ENCODE peak calls at places on chromosomes 4 and X, in six cellular contexts. H is sigmoid colon, B is mucosa of descending colon, Y is GM12864, I is mammary epithelial cell, M is OCI-LY7. Z is an unnamed sample.

GRCh38 chr4:110475881-110476818 is at the start of gene ENPEP:
- DNase-seq in H (peak; percentile 65), B (peak; percentile 40), Y (no peak), I (no peak), M (no peak), Z (no peak)

GRCh38 chr4:28469886-28470285 is 1609.2 kb downstream of the STIM2 start:
- DNase-seq in H (no peak), B (no peak), Y (no peak), I (no peak), M (no peak), Z (no peak)

GRCh38 chr4:66929748-66930147 is 615.6 kb downstream of the CENPC start:
- DNase-seq in H (no peak), B (no peak), Y (no peak), I (no peak), M (no peak), Z (no peak)

GRCh38 chr4:109578846-109579245 is 18.8 kb downstream of the MCUB start:
- DNase-seq in H (no peak), B (no peak), Y (no peak), I (no peak), M (no peak), Z (no peak)

GRCh38 chrX:100615015-100615414 is 21.6 kb downstream of the TSPAN6 start:
- DNase-seq in H (no peak), B (no peak), Y (no peak), I (peak; percentile 50), M (no peak), Z (peak; percentile 38)

GRCh38 chrX:153477039-153477438 is 6.7 kb upstream of the HAUS7 start:
- DNase-seq in H (no peak), B (no peak), Y (no peak), I (no peak), M (no peak), Z (no peak)

GRCh38 chr4:85708468-85708867 is 233.5 kb downstream of the ARHGAP24 start:
- DNase-seq in H (no peak), B (no peak), Y (no peak), I (no peak), M (no peak), Z (no peak)

GRCh38 chr4:8847764-8848163 is 23.9 kb downstream of the HMX1 start:
- DNase-seq in H (peak; percentile 29), B (no peak), Y (no peak), I (no peak), M (no peak), Z (no peak)

GRCh38 chr4:22634541-22635181 is 58.1 kb upstream of the GBA3 start:
- DNase-seq in H (no peak), B (peak; percentile 30), Y (no peak), I (peak; percentile 35), M (no peak), Z (no peak)

GRCh38 chr4:22637306-22637705 is 55.4 kb upstream of the GBA3 start:
- DNase-seq in H (no peak), B (no peak), Y (no peak), I (no peak), M (no peak), Z (no peak)

DNA sequence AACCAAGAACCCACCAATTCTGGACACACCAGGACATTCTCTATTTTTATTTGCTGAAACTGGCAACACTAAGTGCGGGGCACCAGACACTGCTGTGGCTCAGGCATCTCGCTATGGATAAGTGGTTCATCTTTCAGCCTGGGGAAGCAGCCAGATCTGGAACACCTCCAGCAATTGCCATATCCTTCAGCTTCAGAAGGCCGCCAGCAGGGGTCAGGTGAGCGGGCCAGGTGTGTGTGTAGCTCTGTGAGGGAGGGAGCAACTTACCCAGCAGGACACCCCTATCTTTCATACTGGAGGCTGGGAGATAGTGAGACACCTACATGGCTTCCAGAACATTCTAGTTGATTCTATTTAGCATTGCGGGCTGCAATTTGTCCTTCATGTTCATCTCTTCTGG is 57.0 kb upstream of the GBA3 start:
- DNase-seq in H (no peak), B (no peak), Y (no peak), I (no peak), M (no peak), Z (no peak)
- TF ChIP-seq CTCF in H (no peak), B (no peak), Y (no peak), I (no peak), M (no peak), Z (no peak)

DNA sequence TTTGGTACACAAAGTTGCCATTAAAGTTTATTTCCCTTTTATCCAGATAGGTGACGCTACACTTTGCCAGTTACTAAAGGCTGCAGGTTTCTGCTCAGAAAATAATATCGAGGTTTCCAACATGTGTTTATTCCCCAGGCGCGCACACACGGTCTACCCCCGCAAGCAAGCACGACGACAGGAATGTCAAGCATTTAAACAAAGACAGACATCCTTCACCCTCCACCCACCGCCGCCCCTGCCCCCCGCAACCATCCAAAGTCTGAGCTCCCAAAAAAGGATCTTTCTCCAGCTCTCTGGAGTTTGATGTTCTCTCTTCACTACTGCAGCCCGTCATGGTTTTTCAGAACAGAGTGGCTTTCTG is 1.3 kb upstream of the PCDH7 start:
- DNase-seq in H (no peak), B (no peak), Y (no peak), I (peak; percentile 35), M (no peak), Z (no peak)
- TF ChIP-seq CTCF in H (no peak), B (no peak), Y (no peak), I (peak; percentile 47), M (no peak), Z (no peak)

GRCh38 chrX:46381630-46382029 is 163.6 kb downstream of the ZNF674 start:
- DNase-seq in H (no peak), B (peak; percentile 25), Y (peak; percentile 0), I (peak; percentile 11), M (peak; percentile 47), Z (no peak)
- TF ChIP-seq CTCF in H (no peak), B (no peak), Y (peak; percentile 59), I (peak; percentile 72), M (peak; percentile 77), Z (peak; percentile 33)

GRCh38 chr4:188245651-188246050 is 106.4 kb downstream of the TRIML1 start:
- DNase-seq in H (no peak), B (no peak), Y (no peak), I (no peak), M (no peak), Z (no peak)

GRCh38 chr4:188242041-188242440 is 102.8 kb downstream of the TRIML1 start:
- DNase-seq in H (no peak), B (no peak), Y (no peak), I (no peak), M (no peak), Z (no peak)

GRCh38 chr4:188246488-188246887 is 107.2 kb downstream of the TRIML1 start:
- DNase-seq in H (no peak), B (no peak), Y (no peak), I (no peak), M (no peak), Z (no peak)
- TF ChIP-seq CTCF in H (no peak), B (no peak), Y (no peak), I (no peak), M (no peak), Z (no peak)

GRCh38 chr4:147927377-147928137 is 195.7 kb downstream of the ARHGAP10 start:
- DNase-seq in H (peak; percentile 73), B (no peak), Y (no peak), I (no peak), M (no peak), Z (no peak)

GRCh38 chr4:147933779-147934178 is 201.9 kb downstream of the ARHGAP10 start:
- DNase-seq in H (no peak), B (no peak), Y (no peak), I (no peak), M (no peak), Z (no peak)

GRCh38 chr4:147928400-147928799 is 196.5 kb downstream of the ARHGAP10 start:
- DNase-seq in H (no peak), B (no peak), Y (no peak), I (no peak), M (no peak), Z (no peak)

GRCh38 chr4:147938481-147938880 is 206.6 kb downstream of the ARHGAP10 start:
- DNase-seq in H (no peak), B (no peak), Y (no peak), I (no peak), M (no peak), Z (no peak)

GRCh38 chr4:147933316-147933715 is 201.4 kb downstream of the ARHGAP10 start:
- DNase-seq in H (no peak), B (no peak), Y (no peak), I (no peak), M (peak; percentile 2), Z (no peak)
- TF ChIP-seq CTCF in H (no peak), B (no peak), Y (peak; percentile 37), I (no peak), M (peak; percentile 22), Z (peak; percentile 46)

DNA sequence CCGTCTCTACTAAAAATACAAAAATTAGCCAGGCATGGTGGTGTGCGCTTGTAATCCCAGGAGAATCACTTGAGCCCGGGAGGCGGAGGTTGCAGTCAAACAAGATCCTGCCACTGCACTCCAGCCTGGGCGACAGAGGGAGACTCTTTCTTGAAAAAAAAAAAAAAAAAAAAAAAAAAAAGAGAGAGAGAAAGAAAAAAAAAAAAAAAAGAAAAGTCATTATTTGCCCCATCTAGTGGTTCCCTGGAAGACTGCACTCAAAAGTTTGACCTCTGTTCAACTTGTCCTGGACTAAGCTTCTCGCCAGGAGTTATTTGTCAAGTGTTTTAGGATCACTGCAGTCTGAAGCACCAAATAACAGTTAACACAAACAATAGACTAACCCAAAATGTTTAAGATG is 45.3 kb upstream of the KCTD8 start:
- DNase-seq in H (no peak), B (no peak), Y (no peak), I (peak; percentile 8), M (peak; percentile 16), Z (peak; percentile 11)
- TF ChIP-seq CTCF in H (no peak), B (no peak), Y (peak; percentile 48), I (peak; percentile 55), M (peak; percentile 55), Z (no peak)

DNA sequence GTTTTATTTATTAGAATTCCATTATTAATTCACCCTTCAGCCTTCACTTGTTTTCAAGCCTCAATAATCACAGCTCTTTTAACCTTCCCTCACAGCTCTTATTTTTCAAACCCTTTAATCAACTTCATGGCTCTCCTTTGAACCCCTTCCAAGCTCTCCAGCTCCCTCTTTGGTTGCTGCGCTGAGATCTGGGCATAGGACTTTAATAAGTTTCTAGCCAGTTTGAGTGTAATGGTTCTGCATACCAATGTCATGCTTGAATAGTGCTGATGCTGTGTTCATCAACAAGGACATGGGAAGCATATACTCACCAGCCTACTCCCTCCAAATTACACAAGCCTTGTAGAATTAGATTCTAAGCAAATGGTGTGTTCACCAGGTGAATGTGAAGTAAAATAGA is 3.5 kb upstream of the RNF212 start:
- DNase-seq in H (no peak), B (no peak), Y (no peak), I (no peak), M (no peak), Z (no peak)
- TF ChIP-seq CTCF in H (no peak), B (no peak), Y (no peak), I (peak; percentile 34), M (peak; percentile 18), Z (no peak)

GRCh38 chrX:10756365-10756915 is 136.1 kb upstream of the MID1 start:
- DNase-seq in H (no peak), B (no peak), Y (no peak), I (peak; percentile 69), M (no peak), Z (no peak)
- TF ChIP-seq CTCF in H (no peak), B (no peak), Y (no peak), I (peak; percentile 17), M (no peak), Z (no peak)